ENCODE peak calls at places on chromosomes 16 and 17, in five cellular contexts. X is WTC11; G is AG04449; E is iris pigment epithelial cell; A is activated CD8-positive, alpha-beta T cell treated with anti-CD3 and anti-CD28 coated beads for 36 hours. W is an unnamed sample.

GRCh38 chr16:27518226-27518625 is 31.5 kb downstream of the GTF3C1 start:
- DNase-seq in X (no peak), G (no peak), E (no peak), A (no peak), W (no peak)

GRCh38 chr17:37429442-37429841 is 22.8 kb downstream of the TADA2A start:
- DNase-seq in X (no peak), G (no peak), E (no peak), A (no peak), W (no peak)

GRCh38 chr17:37447641-37448040 is 41.0 kb downstream of the TADA2A start:
- DNase-seq in X (no peak), G (no peak), E (peak), A (no peak), W (no peak)

GRCh38 chr16:76277099-76278030 is at the start of gene CNTNAP4:
- DNase-seq in X (peak), G (no peak), E (no peak), A (no peak), W (no peak)

GRCh38 chr17:67248291-67248690 is 3.3 kb upstream of the HELZ start:
- DNase-seq in X (no peak), G (no peak), E (no peak), A (no peak), W (no peak)

GRCh38 chr16:35754391-35755369 is 2295.3 kb downstream of the TP53TG3F start:
- DNase-seq in X (no peak), G (no peak), E (no peak), A (no peak), W (no peak)

GRCh38 chr16:20023190-20023589 is 50.5 kb downstream of the GPR139 start:
- DNase-seq in X (no peak), G (no peak), E (peak), A (no peak), W (no peak)

GRCh38 chr17:82103588-82104451 is 5.8 kb upstream of the FASN start:
- DNase-seq in X (peak), G (no peak), E (peak), A (no peak), W (no peak)

GRCh38 chr17:54749157-54749556 is 151.5 kb upstream of the TOM1L1 start:
- DNase-seq in X (peak), G (no peak), E (no peak), A (no peak), W (no peak)

GRCh38 chr17:2854662-2855061 is 58.4 kb downstream of the RAP1GAP2 start:
- DNase-seq in X (no peak), G (no peak), E (no peak), A (no peak), W (no peak)

GRCh38 chr17:49680314-49680713 is 2.4 kb upstream of the SPOP start:
- DNase-seq in X (no peak), G (no peak), E (no peak), A (no peak), W (no peak)

GRCh38 chr17:27276653-27277156 is 17.2 kb upstream of the WSB1 start:
- DNase-seq in X (peak), G (no peak), E (no peak), A (no peak), W (no peak)

GRCh38 chr16:64615647-64616280 is 506.1 kb downstream of the CDH11 start:
- DNase-seq in X (peak), G (no peak), E (no peak), A (no peak), W (no peak)

GRCh38 chr17:74975943-74976342 is 3.4 kb upstream of the HID1 start:
- DNase-seq in X (no peak), G (no peak), E (no peak), A (no peak), W (no peak)

GRCh38 chr17:79568661-79569060 is 42.2 kb downstream of the RBFOX3 start:
- DNase-seq in X (no peak), G (no peak), E (no peak), A (no peak), W (no peak)

GRCh38 chr17:37147301-37147812 is 198.6 kb downstream of the AATF start:
- DNase-seq in X (no peak), G (no peak), E (peak), A (no peak), W (no peak)

GRCh38 chr16:25550647-25551046 is 141.1 kb upstream of the HS3ST4 start:
- DNase-seq in X (no peak), G (no peak), E (no peak), A (no peak), W (no peak)

GRCh38 chr17:75645501-75645888 is 12.3 kb downstream of the SMIM5 start:
- DNase-seq in X (no peak), G (no peak), E (peak), A (no peak), W (no peak)

GRCh38 chr17:55426851-55427586 is 5.4 kb upstream of the MMD start:
- DNase-seq in X (no peak), G (no peak), E (peak), A (no peak), W (no peak)

GRCh38 chr16:85465328-85466307 is 147.5 kb upstream of the GSE1 start:
- DNase-seq in X (no peak), G (no peak), E (peak), A (no peak), W (no peak)

W was measured in T-helper 9 cell.